ENCODE peak calls at places on chromosome 18, in five cellular contexts. U, K, L, A and S are unnamed samples.

GRCh38 chr18:57585846-57586242 is 658 bp downstream of the FECH start:
- DNase-seq in L (peak), K (peak), U (no peak), A (peak), S (no peak)

GRCh38 chr18:46452820-46453219 is 204.2 kb downstream of the LOXHD1 start:
- DNase-seq in A (no peak), K (no peak), U (no peak), L (peak), S (no peak)

GRCh38 chr18:22524783-22525182 is 107.1 kb upstream of the CTAGE1 start:
- DNase-seq in L (no peak), A (no peak), U (no peak), K (no peak), S (no peak)

GRCh38 chr18:75854174-75854573 is 426.7 kb upstream of the SMIM21 start:
- DNase-seq in U (no peak), L (no peak), A (no peak), K (peak), S (no peak)

GRCh38 chr18:21439453-21439852 is 161.1 kb downstream of the ESCO1 start:
- DNase-seq in U (no peak), L (peak), K (no peak), A (peak), S (no peak)

GRCh38 chr18:72530622-72531021 is 13.5 kb downstream of the CBLN2 start:
- DNase-seq in K (no peak), A (no peak), L (peak), U (no peak), S (no peak)

GRCh38 chr18:3262234-3263171 is 570 bp downstream of the MYL12B start:
- DNase-seq in K (peak), A (peak), U (no peak), L (peak), S (no peak)

GRCh38 chr18:13800505-13801259 is 23.3 kb upstream of the MC5R start:
- DNase-seq in L (peak), U (peak), A (peak), K (peak), S (peak)

GRCh38 chr18:9335255-9336045 is 877 bp downstream of the TWSG1 start:
- DNase-seq in U (no peak), L (no peak), A (peak), K (no peak), S (no peak)

GRCh38 chr18:11883153-11883552 is 25.0 kb downstream of the MPPE1 start:
- DNase-seq in A (peak), L (no peak), U (no peak), K (no peak), S (no peak)

GRCh38 chr18:69585696-69586095 is 185.0 kb downstream of the DOK6 start:
- DNase-seq in L (no peak), U (no peak), A (no peak), K (no peak), S (no peak)

GRCh38 chr18:3871687-3872086 is 421.7 kb downstream of the TGIF1 start:
- DNase-seq in K (no peak), L (no peak), A (no peak), U (no peak), S (no peak)

GRCh38 chr18:46264255-46264654 is 160.1 kb downstream of the HAUS1 start:
- DNase-seq in K (peak), U (no peak), L (peak), A (peak), S (no peak)

GRCh38 chr18:21997207-21998143 is 171.9 kb upstream of the GATA6 start:
- DNase-seq in A (peak), U (no peak), L (peak), K (peak), S (no peak)

GRCh38 chr18:60295776-60296175 is 76.8 kb downstream of the MC4R start:
- DNase-seq in A (no peak), U (no peak), K (no peak), L (no peak), S (no peak)

GRCh38 chr18:37175727-37176126 is 346.8 kb downstream of the KIAA1328 start:
- DNase-seq in K (peak), U (no peak), A (no peak), L (no peak), S (no peak)

GRCh38 chr18:54775686-54776085 is 52.6 kb upstream of the RAB27B start:
- DNase-seq in A (peak), U (peak), L (peak), K (peak), S (no peak)

DNA sequence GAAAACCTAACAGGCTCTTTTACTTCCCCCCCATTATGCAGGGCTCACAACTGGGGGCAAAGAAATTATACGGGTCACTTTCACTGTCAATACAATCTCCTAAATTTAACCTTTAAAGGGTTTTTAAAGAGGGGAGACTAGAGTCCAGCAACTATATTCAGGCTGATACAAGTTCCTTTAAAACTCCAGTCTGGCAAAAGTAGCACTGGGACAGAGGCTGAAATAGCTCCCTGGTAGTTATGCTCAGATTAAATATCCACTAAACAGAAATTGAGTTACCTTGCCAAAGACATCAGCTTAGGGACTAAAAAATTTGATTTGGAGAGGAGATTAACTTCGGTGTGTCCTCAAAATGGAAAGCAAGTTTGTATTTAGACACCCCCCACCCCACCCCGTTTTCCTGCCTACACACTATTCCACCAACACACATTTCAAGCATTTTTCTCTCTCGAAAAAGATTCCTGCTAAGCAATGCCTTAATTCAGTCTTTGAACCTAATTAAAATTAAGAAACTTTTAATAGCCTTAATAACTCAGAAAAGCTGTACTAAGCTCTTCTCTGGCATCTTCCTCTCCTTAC is 127.2 kb downstream of the OSBPL1A start:
- DNase-seq in U (no peak), L (peak), K (no peak), A (no peak), S (no peak)
- H3K4me3 ChIP-seq in U (peak), L (peak), K (peak), A (peak), S (peak)

GRCh38 chr18:50042611-50043010 is 152.3 kb downstream of the MYO5B start:
- DNase-seq in L (no peak), U (no peak), K (peak), A (no peak), S (no peak)

GRCh38 chr18:50044402-50044801 is 150.5 kb downstream of the MYO5B start:
- DNase-seq in L (no peak), A (no peak), U (no peak), K (peak), S (no peak)

GRCh38 chr18:50039736-50040135 is 155.2 kb downstream of the MYO5B start:
- DNase-seq in L (no peak), A (no peak), K (no peak), U (no peak), S (no peak)

DNA sequence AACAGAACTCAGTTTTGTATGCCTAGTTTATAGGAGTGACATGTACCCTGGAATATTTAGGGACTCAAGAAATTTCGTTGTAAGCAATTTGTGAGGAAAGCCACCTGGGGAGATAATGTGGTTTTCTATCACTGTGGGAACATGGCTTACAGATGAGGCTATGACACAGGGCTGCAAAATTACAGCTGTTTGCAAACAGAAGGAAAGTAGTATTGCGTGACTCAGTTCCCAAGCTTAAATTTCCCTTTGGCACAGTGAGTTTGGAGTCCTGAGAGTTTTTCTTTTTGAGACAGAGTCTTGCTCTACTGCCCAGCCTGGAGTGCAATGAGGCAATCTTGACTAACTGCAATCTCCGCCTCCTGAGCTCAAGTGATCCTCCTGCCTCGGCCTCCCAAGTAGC is 149.8 kb downstream of the MYO5B start:
- DNase-seq in L (no peak), A (no peak), U (no peak), K (no peak), S (no peak)
- TF ChIP-seq CTCF in L (no peak), A (no peak), U (no peak), K (no peak), S (no peak)

GRCh38 chr18:48181857-48182430 is 227.2 kb downstream of the ZBTB7C start:
- DNase-seq in U (no peak), L (no peak), K (no peak), A (no peak), S (no peak)

GRCh38 chr18:48182779-48183178 is 226.4 kb downstream of the ZBTB7C start:
- DNase-seq in A (no peak), U (no peak), L (no peak), K (no peak), S (no peak)

GRCh38 chr18:48184118-48184517 is 225.1 kb downstream of the ZBTB7C start:
- DNase-seq in K (no peak), A (no peak), U (no peak), L (no peak), S (no peak)

GRCh38 chr18:48181132-48181823 is 227.9 kb downstream of the ZBTB7C start:
- DNase-seq in L (no peak), U (peak), K (no peak), A (no peak), S (no peak)

GRCh38 chr18:48183613-48184012 is 225.6 kb downstream of the ZBTB7C start:
- DNase-seq in L (no peak), K (no peak), A (no peak), U (no peak), S (no peak)
- H3K4me3 ChIP-seq in L (no peak), K (no peak), A (no peak), U (no peak), S (no peak)

DNA sequence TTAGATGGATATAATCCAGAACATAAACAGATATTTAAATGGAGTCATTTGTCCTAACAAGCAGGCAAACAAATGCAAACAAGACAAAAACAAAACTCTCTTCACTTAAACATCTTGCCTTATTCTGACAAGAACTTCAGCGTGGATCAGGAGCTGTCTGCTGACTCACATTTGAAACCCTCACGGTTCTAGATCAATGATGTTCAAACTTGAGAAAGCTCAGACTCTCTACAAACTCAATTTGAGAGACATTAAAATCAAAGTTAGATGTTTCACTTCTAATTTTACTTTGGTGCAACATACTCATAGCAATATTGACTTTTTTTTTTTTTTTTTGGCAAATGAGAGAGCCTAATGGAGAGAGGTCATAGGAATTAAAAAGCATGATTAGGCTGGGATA is 362.8 kb upstream of the SLC14A2 start:
- DNase-seq in L (no peak), K (no peak), U (no peak), A (no peak), S (no peak)
- TF ChIP-seq CTCF in L (no peak), K (no peak), U (no peak), A (no peak), S (no peak)

GRCh38 chr18:67417864-67418523 is 98.5 kb downstream of the DSEL start:
- DNase-seq in L (peak), K (no peak), U (no peak), A (peak), S (no peak)
- H3K4me3 ChIP-seq in L (no peak), K (no peak), U (peak), A (peak), S (peak)

DNA sequence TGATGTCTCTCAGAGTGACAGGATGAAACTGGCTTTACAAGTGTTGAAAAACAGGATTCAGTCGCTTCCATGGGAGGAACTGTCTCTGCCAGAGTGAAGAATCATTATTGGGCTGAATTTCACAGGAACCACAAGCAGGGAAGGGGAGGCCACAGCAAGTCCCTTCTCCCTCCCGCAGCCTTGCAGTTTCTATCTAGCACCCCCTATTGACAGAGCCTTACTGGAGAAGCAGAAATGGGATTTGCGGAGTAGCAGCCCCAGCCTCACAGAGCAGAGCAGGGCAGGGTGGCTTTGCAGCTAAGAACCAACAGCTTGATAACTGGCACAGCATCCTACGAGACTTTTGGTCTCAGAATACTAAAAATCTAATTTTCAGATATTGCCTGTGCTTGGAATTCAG is 33.3 kb upstream of the RMP24 start:
- DNase-seq in K (peak), A (peak), L (peak), U (no peak), S (no peak)
- TF ChIP-seq CTCF in K (peak), A (peak), L (peak), U (no peak), S (peak)

GRCh38 chr18:49467599-49467998 is 7.2 kb upstream of the DYM start:
- DNase-seq in L (no peak), U (no peak), A (no peak), K (no peak), S (no peak)

GRCh38 chr18:49467019-49467563 is 6.6 kb upstream of the DYM start:
- DNase-seq in U (no peak), A (no peak), L (no peak), K (no peak), S (no peak)

GRCh38 chr18:49461602-49461977 is 1.1 kb upstream of the DYM start:
- DNase-seq in K (no peak), U (no peak), A (no peak), L (no peak), S (no peak)

GRCh38 chr18:49460958-49461601 is 635 bp upstream of the DYM start:
- DNase-seq in K (peak), L (peak), A (peak), U (no peak), S (no peak)

DNA sequence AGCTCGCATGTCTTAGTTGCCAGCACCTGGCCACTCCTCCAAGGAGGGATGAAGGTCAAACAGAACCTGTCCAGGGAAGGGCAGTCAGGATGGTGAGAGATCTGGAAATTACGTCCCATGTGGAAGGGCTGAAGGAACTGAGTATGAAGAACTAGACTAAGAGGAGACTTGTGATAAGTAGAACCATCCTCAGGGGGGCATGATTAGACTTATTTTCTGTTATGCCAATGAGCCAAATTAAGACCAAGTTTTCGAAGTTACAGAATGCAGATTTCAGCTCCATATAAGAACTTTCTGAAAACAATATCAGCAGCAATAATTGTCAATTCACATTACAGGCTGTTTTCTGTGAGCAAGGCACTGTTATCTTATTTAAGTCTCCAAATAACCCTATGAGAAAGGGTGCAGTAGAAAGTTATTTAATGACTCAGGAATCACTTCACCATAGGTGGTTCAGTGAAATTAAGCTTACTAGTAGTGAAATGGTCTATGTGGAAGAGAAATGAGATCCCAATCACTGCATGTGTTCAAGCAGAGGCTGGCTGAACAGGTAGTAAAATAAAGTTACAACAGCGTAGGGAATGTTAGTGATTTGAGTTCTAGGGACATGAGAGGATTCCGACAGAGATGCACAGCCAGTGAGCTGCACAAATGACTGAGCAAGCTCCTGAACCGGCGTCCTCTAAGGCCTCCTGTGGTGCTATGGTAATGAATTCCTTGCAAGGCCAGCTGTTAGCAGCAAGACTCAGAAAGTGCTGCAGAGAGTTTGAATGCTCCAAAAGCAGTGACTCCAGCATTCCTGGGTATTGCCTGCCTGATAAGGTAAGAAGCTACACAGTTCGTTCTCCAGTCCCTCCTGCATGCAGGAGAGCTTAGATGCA is 4.5 kb upstream of the DYM start:
- DNase-seq in K (peak), A (peak), U (no peak), L (no peak), S (no peak)
- H3K4me3 ChIP-seq in K (peak), A (no peak), U (no peak), L (no peak), S (no peak)

DNA sequence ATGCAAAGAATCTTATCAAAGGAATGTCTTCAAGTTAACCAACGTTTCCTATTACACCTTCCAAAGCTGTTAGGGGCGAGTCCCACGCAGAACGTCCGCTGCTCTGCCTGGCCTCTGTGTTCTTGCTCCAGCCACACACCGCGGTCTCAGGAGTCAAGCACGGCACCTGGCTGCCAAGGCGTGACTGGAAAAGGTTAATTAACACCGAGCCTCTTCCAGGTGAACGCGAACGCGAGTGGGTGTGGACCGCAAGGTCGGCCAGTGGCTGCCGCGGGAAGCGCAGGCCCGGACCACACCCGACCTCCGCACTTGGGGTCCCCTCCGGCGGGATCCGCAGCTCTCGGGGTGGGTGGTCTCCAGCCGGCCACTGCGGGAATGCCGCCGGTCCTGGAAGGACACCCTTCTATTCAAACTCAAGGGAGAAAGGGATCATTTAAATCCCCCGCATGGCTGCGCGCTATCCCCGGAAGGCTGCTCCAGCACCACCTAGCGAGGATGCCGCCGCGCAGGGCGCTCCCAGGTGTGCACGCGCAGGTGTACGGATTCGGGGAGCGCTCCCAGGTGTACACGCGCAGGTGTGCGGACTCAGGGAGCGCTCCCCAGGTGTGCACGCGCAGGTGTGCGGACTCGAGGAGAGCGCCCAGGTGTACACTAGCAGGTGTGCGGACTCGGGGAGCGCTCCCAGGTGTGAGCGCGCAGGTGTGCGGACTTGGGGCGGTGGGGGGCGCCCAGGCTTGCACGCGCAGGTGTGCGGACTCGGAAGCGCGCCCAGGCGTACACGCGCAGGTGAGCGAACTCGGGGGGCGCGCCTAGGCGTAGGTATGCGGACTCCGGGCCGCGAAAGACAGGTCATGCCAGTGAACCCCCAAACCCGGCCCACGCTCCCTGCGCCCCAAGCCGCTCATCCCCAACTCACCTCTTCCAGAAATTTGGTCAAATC is 662 bp downstream of the CYB5A start:
- DNase-seq in K (peak), U (peak), A (peak), L (peak), S (no peak)
- TF ChIP-seq CTCF in K (peak), U (no peak), A (no peak), L (peak), S (no peak)